ENCODE peak calls at places on chromosomes 7 and 10, in four cellular contexts. T, N, X and I are unnamed samples.

GRCh38 chr10:59079386-59080226 is 96.8 kb upstream of the PHYHIPL start:
- ATAC-seq in T (no peak), N (no peak), X (peak; percentile 56), I (peak; percentile 64)

GRCh38 chr7:3915337-3915865 is 614.3 kb downstream of the SDK1 start:
- ATAC-seq in T (no peak), N (no peak), X (no peak), I (no peak)

GRCh38 chr10:866577-866941 is 64.9 kb downstream of the LARP4B start:
- ATAC-seq in T (no peak), N (no peak), X (no peak), I (no peak)

GRCh38 chr7:115734643-115735042 is 295.9 kb downstream of the TFEC start:
- ATAC-seq in T (no peak), N (no peak), X (no peak), I (no peak)

GRCh38 chr7:99677646-99678045 is 2.1 kb downstream of the CYP3A5 start:
- ATAC-seq in T (no peak), N (no peak), X (no peak), I (no peak)

GRCh38 chr7:100048680-100049079 is 894 bp upstream of the ZSCAN21 start:
- ATAC-seq in T (no peak), N (no peak), X (no peak), I (no peak)

GRCh38 chr10:105207596-105207995 is 566.5 kb downstream of the SORCS3 start:
- ATAC-seq in T (no peak), N (no peak), X (no peak), I (no peak)

GRCh38 chr10:76668013-76668370 is 969.6 kb downstream of the KCNMA1 start:
- ATAC-seq in T (no peak), N (no peak), X (no peak), I (no peak)

GRCh38 chr10:69344591-69345244 is 66.4 kb downstream of the HK1 start:
- ATAC-seq in T (peak; percentile 76), N (no peak), X (no peak), I (no peak)

GRCh38 chr7:21504021-21504420 is 38.8 kb upstream of the DNAH11 start:
- ATAC-seq in T (no peak), N (no peak), X (no peak), I (no peak)

GRCh38 chr10:20631229-20631628 is 265.9 kb downstream of the NEBL start:
- ATAC-seq in T (no peak), N (no peak), X (no peak), I (no peak)

GRCh38 chr7:30163231-30163894 is 28.6 kb downstream of the MTURN start:
- ATAC-seq in T (peak; percentile 63), N (no peak), X (no peak), I (peak; percentile 35)

GRCh38 chr7:30135271-30135550 is 425 bp downstream of the MTURN start:
- ATAC-seq in T (no peak), N (no peak), X (peak; percentile 48), I (peak; percentile 4)

GRCh38 chr7:64581929-64582894 is 19.3 kb upstream of the ZNF680 start:
- ATAC-seq in T (peak; percentile 87), N (no peak), X (no peak), I (no peak)

GRCh38 chr7:139750459-139751095 is 27.2 kb downstream of the HIPK2 start:
- ATAC-seq in T (no peak), N (no peak), X (no peak), I (no peak)

GRCh38 chr10:62031522-62031921 is 130.0 kb downstream of the ARID5B start:
- ATAC-seq in T (no peak), N (no peak), X (no peak), I (no peak)

GRCh38 chr10:77422491-77423338 is 214.9 kb downstream of the KCNMA1 start:
- ATAC-seq in T (no peak), N (no peak), X (no peak), I (no peak)

GRCh38 chr10:72308320-72308987 is 34.7 kb downstream of the DDIT4 start:
- ATAC-seq in T (peak; percentile 82), N (peak; percentile 60), X (peak; percentile 86), I (peak; percentile 71)

GRCh38 chr10:129096340-129096984 is 370.6 kb upstream of the MGMT start:
- ATAC-seq in T (no peak), N (no peak), X (no peak), I (peak; percentile 93)

GRCh38 chr7:128946936-128947830 is 9.5 kb downstream of the IRF5 start:
- ATAC-seq in T (peak; percentile 46), N (no peak), X (peak; percentile 37), I (no peak)

DNA sequence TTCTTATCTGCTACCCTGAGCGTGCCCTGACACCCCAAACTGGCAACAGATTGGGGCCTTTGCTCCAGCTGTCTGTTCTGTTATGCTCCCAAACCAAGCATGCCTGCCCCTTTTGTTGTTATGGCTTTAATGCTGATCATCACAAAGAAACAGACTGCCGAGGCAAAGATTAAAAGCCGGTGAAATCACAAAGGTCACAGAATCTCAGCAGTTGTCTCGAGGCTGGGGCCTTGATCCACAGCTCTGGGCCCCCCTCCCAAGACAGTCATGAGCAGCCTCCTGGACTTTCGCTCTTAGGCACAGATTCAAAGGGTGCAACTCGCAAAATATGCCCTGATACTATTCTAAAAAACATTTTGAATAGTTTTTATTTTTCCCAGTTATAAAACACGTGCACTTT is 65.6 kb downstream of the STRA8 start:
- ATAC-seq in T (no peak), N (no peak), X (no peak), I (no peak)
- H3K4me1 ChIP-seq in T (no peaks in the 10 kb centered on the region), N (no peaks in the 10 kb centered on the region), X (peaks cover 5% of the 10 kb centered on the region), I (no peaks in the 10 kb centered on the region)

GRCh38 chr7:14846405-14846804 is 56.1 kb downstream of the DGKB start:
- ATAC-seq in T (no peak), N (no peak), X (no peak), I (no peak)
- TF ChIP-seq EP300 in T (no peak), N (no peak), X (no peak), I (no peak)

GRCh38 chr10:93475227-93475626 is 6.9 kb downstream of the MYOF start:
- ATAC-seq in T (no peak), N (peak; percentile 11), X (no peak), I (no peak)

GRCh38 chr10:93476756-93477155 is 5.4 kb downstream of the MYOF start:
- ATAC-seq in T (no peak), N (no peak), X (no peak), I (no peak)

GRCh38 chr10:93473161-93473560 is 9.0 kb downstream of the MYOF start:
- ATAC-seq in T (no peak), N (no peak), X (no peak), I (no peak)

GRCh38 chr10:93473804-93474472 is 8.2 kb downstream of the MYOF start:
- ATAC-seq in T (no peak), N (no peak), X (no peak), I (no peak)

GRCh38 chr10:93475871-93476270 is 6.3 kb downstream of the MYOF start:
- ATAC-seq in T (no peak), N (peak; percentile 56), X (peak; percentile 69), I (no peak)
- H3K4me1 ChIP-seq in T (no peaks in the 10 kb centered on the region), N (peaks cover 42% of the 10 kb centered on the region), X (peaks cover 86% of the 10 kb centered on the region), I (peaks cover 99% of the 10 kb centered on the region)

GRCh38 chr10:97497572-97498075 is 598 bp downstream of the MMS19 start:
- ATAC-seq in T (peak; percentile 85), N (peak; percentile 30), X (peak; percentile 81), I (peak; percentile 35)
- TF ChIP-seq EP300 in T (no peak), N (no peak), X (no peak), I (no peak)

DNA sequence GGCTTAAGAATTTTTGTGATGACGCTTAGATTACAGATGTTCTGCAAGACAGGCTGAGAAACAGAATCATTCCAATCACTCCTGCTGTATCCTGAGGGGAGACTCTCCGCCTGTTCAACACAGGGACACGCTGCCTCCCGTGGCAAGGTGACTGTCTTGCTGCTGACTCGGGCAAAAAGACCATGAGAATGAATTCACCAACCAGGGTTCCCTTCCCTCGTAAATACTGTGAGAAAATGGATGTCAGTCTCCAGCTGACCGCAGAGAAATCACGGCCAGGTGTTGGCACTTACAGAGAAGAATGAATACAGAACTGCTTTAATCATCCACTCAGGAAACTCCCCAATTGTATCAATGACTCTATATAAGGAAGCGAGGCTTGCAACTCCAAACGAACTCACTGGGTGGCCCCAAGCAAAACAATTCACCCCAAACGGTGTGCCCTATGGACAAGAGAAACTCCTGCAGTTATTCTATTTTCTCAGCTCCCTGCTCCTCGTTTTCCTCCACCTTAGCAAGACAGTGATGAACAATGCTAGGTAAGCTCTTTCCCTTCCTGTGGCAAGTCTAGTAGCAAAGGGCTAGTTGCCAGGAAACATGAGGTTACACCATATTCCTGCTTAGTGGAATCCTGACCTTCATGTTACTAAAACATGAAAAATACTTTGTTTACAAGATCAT is 22.8 kb downstream of the GNA12 start:
- ATAC-seq in T (peak; percentile 50), N (peak; percentile 12), X (peak; percentile 71), I (no peak)
- H3K4me1 ChIP-seq in T (no peaks in the 10 kb centered on the region), N (peaks cover 50% of the 10 kb centered on the region), X (peaks cover 63% of the 10 kb centered on the region), I (peaks cover 86% of the 10 kb centered on the region)

DNA sequence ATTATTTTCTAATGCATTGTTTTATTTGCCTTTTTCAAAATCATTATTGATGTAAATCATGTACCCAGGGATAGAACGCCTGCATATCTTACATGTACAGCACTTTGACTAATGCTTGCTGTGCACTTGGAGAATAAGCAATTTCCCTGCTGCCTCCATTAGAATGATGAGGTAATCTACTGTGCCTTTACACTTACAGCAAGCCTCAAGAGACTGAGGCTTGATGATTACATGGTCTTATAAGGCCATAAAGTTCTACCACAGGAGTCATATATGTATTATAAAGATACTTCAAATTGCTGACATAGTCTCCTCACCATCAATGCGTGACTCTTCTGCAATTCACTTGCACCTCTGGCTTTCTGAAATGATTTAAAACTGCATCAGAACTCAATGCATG is 328.6 kb upstream of the HGF start:
- ATAC-seq in T (no peak), N (no peak), X (no peak), I (no peak)
- TF ChIP-seq EP300 in T (no peak), N (no peak), X (no peak), I (no peak)

DNA sequence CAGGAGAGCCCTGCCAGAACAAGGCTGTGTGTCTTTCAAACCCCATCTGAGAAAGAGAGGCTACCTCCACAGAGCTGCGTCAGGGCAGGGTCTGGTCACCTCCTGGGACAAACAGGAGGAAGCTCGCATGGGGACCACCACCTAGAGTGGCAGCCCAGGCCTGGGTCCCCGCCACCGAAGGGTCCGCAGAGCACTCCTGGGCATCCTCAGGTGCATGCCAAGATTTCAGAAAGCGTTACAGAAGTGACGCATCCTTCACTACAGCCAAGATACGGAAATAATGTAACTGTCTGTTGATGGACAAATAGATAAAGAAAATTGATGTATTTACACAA is 42.6 kb downstream of the GSDME start:
- ATAC-seq in T (no peak), N (no peak), X (no peak), I (no peak)
- H3K4me1 ChIP-seq in T (no peaks in the 10 kb centered on the region), N (no peaks in the 10 kb centered on the region), X (peaks cover 4% of the 10 kb centered on the region), I (no peaks in the 10 kb centered on the region)

GRCh38 chr10:23439452-23439919 is 611 bp downstream of the OTUD1 start:
- ATAC-seq in T (no peak), N (no peak), X (peak; percentile 44), I (peak; percentile 1)

GRCh38 chr10:23439920-23440875 is 1.3 kb downstream of the OTUD1 start:
- ATAC-seq in T (no peak), N (no peak), X (peak; percentile 18), I (no peak)

GRCh38 chr10:23437987-23438546 is 808 bp upstream of the OTUD1 start:
- ATAC-seq in T (no peak), N (no peak), X (no peak), I (no peak)

GRCh38 chr10:23435378-23435777 is 3.5 kb upstream of the OTUD1 start:
- ATAC-seq in T (no peak), N (no peak), X (no peak), I (no peak)

GRCh38 chr10:23438547-23439451 is at the start of gene OTUD1:
- ATAC-seq in T (peak; percentile 98), N (peak; percentile 96), X (peak; percentile 84), I (peak; percentile 95)
- TF ChIP-seq EP300 in T (no peak), N (no peak), X (no peak), I (no peak)

GRCh38 chr10:112977294-112977951 is 27.4 kb downstream of the TCF7L2 start:
- ATAC-seq in T (no peak), N (no peak), X (no peak), I (no peak)
- H3K4me1 ChIP-seq in T (no peaks in the 10 kb centered on the region), N (no peaks in the 10 kb centered on the region), X (peaks cover 7% of the 10 kb centered on the region), I (peaks cover 24% of the 10 kb centered on the region)